ENCODE peak calls at places on chromosomes 5 and 9, in six cellular contexts. W, B, D, I, N and L are unnamed samples.

GRCh38 chr5:138910546-138911185 is 35.5 kb upstream of the LRRTM2 start:
- DNase-seq in N (no peak), I (no peak), W (no peak), D (no peak), B (no peak), L (no peak)

GRCh38 chr9:83154821-83155220 is 91.9 kb upstream of the RASEF start:
- DNase-seq in N (no peak), I (no peak), D (no peak), W (no peak), B (peak; percentile 51), L (no peak)

GRCh38 chr9:113625456-113625855 is 161.9 kb downstream of the RGS3 start:
- DNase-seq in D (no peak), W (no peak), I (no peak), N (no peak), B (no peak), L (no peak)

GRCh38 chr5:149349382-149349781 is 4.1 kb downstream of the GRPEL2 start:
- DNase-seq in I (no peak), W (no peak), N (no peak), D (no peak), B (no peak), L (no peak)

GRCh38 chr9:114908796-114909448 is 21.5 kb downstream of the TNFSF8 start:
- DNase-seq in B (peak; percentile 45), D (no peak), N (no peak), W (no peak), I (no peak), L (no peak)

GRCh38 chr5:143135832-143136551 is 267.5 kb downstream of the NR3C1 start:
- DNase-seq in N (no peak), B (peak; percentile 36), I (no peak), D (no peak), W (no peak), L (no peak)

GRCh38 chr5:78829811-78830499 is 155.2 kb downstream of the ARSB start:
- DNase-seq in D (no peak), I (no peak), W (peak; percentile 54), N (no peak), B (no peak), L (peak; percentile 81)

GRCh38 chr9:8750639-8751041 is 951.1 kb upstream of the DMAC1 start:
- DNase-seq in B (no peak), W (no peak), N (no peak), D (no peak), I (no peak), L (no peak)

GRCh38 chr9:95127249-95128176 is 190.0 kb downstream of the FANCC start:
- DNase-seq in B (peak; percentile 76), W (peak; percentile 37), N (peak; percentile 50), D (peak; percentile 71), I (no peak), L (peak; percentile 92)

GRCh38 chr5:73363911-73364730 is 84.5 kb downstream of the FOXD1 start:
- DNase-seq in B (peak; percentile 81), I (no peak), W (no peak), D (no peak), N (no peak), L (no peak)

GRCh38 chr5:65108786-65109743 is 340.3 kb downstream of the CWC27 start:
- DNase-seq in D (no peak), W (no peak), N (no peak), B (peak; percentile 68), I (no peak), L (no peak)

GRCh38 chr5:119878712-119879111 is 249.4 kb downstream of the FAM170A start:
- DNase-seq in I (no peak), N (no peak), B (no peak), W (no peak), D (no peak), L (no peak)

GRCh38 chr5:2752059-2752874 is 790 bp upstream of the IRX2 start:
- DNase-seq in N (no peak), I (no peak), B (no peak), W (no peak), D (no peak), L (no peak)

GRCh38 chr5:168578506-168579205 is 512 bp downstream of the PANK3 start:
- DNase-seq in I (no peak), N (no peak), W (no peak), D (no peak), B (peak; percentile 16), L (peak; percentile 50)

GRCh38 chr5:5422819-5423515 is 490 bp downstream of the ICE1 start:
- DNase-seq in N (no peak), I (no peak), D (no peak), W (no peak), B (peak; percentile 18), L (no peak)

GRCh38 chr5:179812135-179812825 is 5.6 kb upstream of the MGAT4B start:
- DNase-seq in I (no peak), B (no peak), W (no peak), D (no peak), N (no peak), L (peak; percentile 31)

GRCh38 chr9:121529237-121529987 is 29.8 kb upstream of the GGTA1 start:
- DNase-seq in W (peak; percentile 86), D (peak; percentile 49), N (no peak), B (peak; percentile 85), I (peak; percentile 21), L (peak; percentile 98)

GRCh38 chr9:5834214-5834613 is 1.3 kb upstream of the ERMP1 start:
- DNase-seq in N (no peak), I (no peak), W (no peak), B (no peak), D (no peak), L (no peak)

GRCh38 chr9:10613413-10613812 is 611 bp upstream of the PTPRD start:
- DNase-seq in I (no peak), N (no peak), W (no peak), B (no peak), D (no peak), L (peak; percentile 26)

GRCh38 chr5:140165101-140165920 is 9.7 kb upstream of the CYSTM1 start:
- DNase-seq in W (no peak), D (no peak), B (no peak), N (no peak), I (no peak), L (no peak)

GRCh38 chr9:136544549-136545064 is 1.2 kb downstream of the NOTCH1 start:
- DNase-seq in W (no peak), B (peak; percentile 11), I (no peak), N (no peak), D (peak; percentile 72), L (peak; percentile 85)

GRCh38 chr9:98614941-98615340 is 93.8 kb downstream of the GABBR2 start:
- DNase-seq in I (no peak), W (no peak), B (no peak), N (no peak), D (no peak), L (no peak)